ENCODE peak calls at places on chromosomes 6 and 20, in four cellular contexts. K, L, V and J are unnamed samples.

GRCh38 chr6:20169786-20170185 is 42.5 kb downstream of the MBOAT1 start:
- DNase-seq in L (no peak), K (no peak), V (no peak), J (no peak)

GRCh38 chr6:131949615-131949908 is 1.6 kb downstream of the CCN2 start:
- DNase-seq in K (peak; percentile 83), L (no peak), V (no peak), J (no peak)

GRCh38 chr6:92201618-92202017 is 1217.7 kb downstream of the EPHA7 start:
- DNase-seq in V (no peak), K (no peak), L (no peak), J (no peak)

GRCh38 chr20:25461766-25462165 is 54.3 kb downstream of the GINS1 start:
- DNase-seq in V (no peak), K (no peak), L (no peak), J (no peak)

GRCh38 chr6:116011520-116011919 is 49.2 kb downstream of the FRK start:
- DNase-seq in K (no peak), V (no peak), L (no peak), J (no peak)

GRCh38 chr6:110949679-110950285 is 8.7 kb upstream of the GTF3C6 start:
- DNase-seq in V (peak; percentile 29), K (no peak), L (no peak), J (no peak)

GRCh38 chr6:70998148-70998547 is 41.3 kb upstream of the B3GAT2 start:
- DNase-seq in K (no peak), L (no peak), V (no peak), J (no peak)

GRCh38 chr20:48047453-48047852 is 262.2 kb upstream of the SULF2 start:
- DNase-seq in L (no peak), K (no peak), V (no peak), J (no peak)

GRCh38 chr20:29497261-29497671 is 1760.2 kb upstream of the DEFB115 start:
- DNase-seq in L (peak; percentile 61), K (no peak), V (peak; percentile 91), J (no peak)

GRCh38 chr20:23142162-23143050 is 56.3 kb upstream of the CD93 start:
- DNase-seq in V (no peak), L (peak; percentile 67), K (no peak), J (no peak)

GRCh38 chr6:108598316-108598863 is 37.7 kb downstream of the FOXO3 start:
- DNase-seq in V (no peak), K (no peak), L (no peak), J (no peak)

GRCh38 chr6:85482206-85483040 is 32.5 kb downstream of the NT5E start:
- DNase-seq in V (no peak), L (no peak), K (peak; percentile 34), J (no peak)

GRCh38 chr6:135182120-135182992 is 1.2 kb downstream of the MYB start:
- DNase-seq in K (no peak), L (peak; percentile 75), V (peak; percentile 63), J (no peak)

GRCh38 chr6:34934516-34934915 is 45.5 kb downstream of the ANKS1A start:
- DNase-seq in V (no peak), K (no peak), L (peak; percentile 82), J (peak; percentile 71)

GRCh38 chr6:134607411-134607810 is 289.5 kb upstream of the SGK1 start:
- DNase-seq in V (no peak), L (no peak), K (no peak), J (no peak)

GRCh38 chr6:34771727-34772126 is 14.4 kb downstream of the SNRPC start:
- DNase-seq in K (no peak), V (no peak), L (no peak), J (no peak)

GRCh38 chr6:147043994-147044477 is 160.2 kb upstream of the STXBP5 start:
- DNase-seq in L (no peak), K (no peak), V (no peak), J (no peak)

GRCh38 chr20:62602550-62602949 is 39.8 kb upstream of the SLCO4A1 start:
- DNase-seq in K (no peak), L (peak; percentile 88), V (no peak), J (no peak)

GRCh38 chr6:41546866-41547798 is 951 bp downstream of the FOXP4 start:
- DNase-seq in L (peak; percentile 80), K (no peak), V (peak; percentile 80), J (peak; percentile 58)

GRCh38 chr6:5677219-5678000 is 329.3 kb downstream of the NRN1 start:
- DNase-seq in V (no peak), K (no peak), L (no peak), J (no peak)

GRCh38 chr6:35686873-35687557 is 1.7 kb downstream of the FKBP5 start:
- DNase-seq in K (no peak), V (no peak), L (no peak), J (no peak)

GRCh38 chr6:31864818-31865204 is 2.2 kb upstream of the NEU1 start:
- DNase-seq in K (no peak), V (no peak), L (no peak), J (no peak)

GRCh38 chr6:441126-441920 is 49.8 kb downstream of the IRF4 start:
- DNase-seq in L (no peak), K (no peak), V (no peak), J (no peak)

GRCh38 chr20:46545077-46545826 is 5.2 kb downstream of the OCSTAMP start:
- DNase-seq in L (no peak), K (no peak), V (no peak), J (no peak)

GRCh38 chr20:49618289-49618688 is 50.4 kb upstream of the PTGIS start:
- DNase-seq in K (no peak), L (no peak), V (no peak), J (no peak)

GRCh38 chr6:100461920-100462295 is 2.8 kb downstream of the SIM1 start:
- DNase-seq in L (no peak), K (no peak), V (no peak), J (no peak)

GRCh38 chr20:20820104-20820503 is 107.7 kb upstream of the RALGAPA2 start:
- DNase-seq in V (peak; percentile 47), L (no peak), K (no peak), J (no peak)
- TF ChIP-seq CTCF in V (peak; percentile 46), L (peak; percentile 47), K (no peak), J (peak; percentile 60)

GRCh38 chr6:105136433-105137350 is 43.1 kb downstream of the POPDC3 start:
- DNase-seq in L (peak; percentile 74), V (peak; percentile 97), K (peak; percentile 14), J (peak; percentile 53)
- TF ChIP-seq CTCF in L (peak; percentile 14), V (peak; percentile 35), K (peak; percentile 11), J (peak; percentile 19)

GRCh38 chr20:52937701-52938100 is 34.5 kb upstream of the TSHZ2 start:
- DNase-seq in K (no peak), L (no peak), V (no peak), J (no peak)
- TF ChIP-seq CTCF in K (no peak), L (no peak), V (no peak), J (no peak)

DNA sequence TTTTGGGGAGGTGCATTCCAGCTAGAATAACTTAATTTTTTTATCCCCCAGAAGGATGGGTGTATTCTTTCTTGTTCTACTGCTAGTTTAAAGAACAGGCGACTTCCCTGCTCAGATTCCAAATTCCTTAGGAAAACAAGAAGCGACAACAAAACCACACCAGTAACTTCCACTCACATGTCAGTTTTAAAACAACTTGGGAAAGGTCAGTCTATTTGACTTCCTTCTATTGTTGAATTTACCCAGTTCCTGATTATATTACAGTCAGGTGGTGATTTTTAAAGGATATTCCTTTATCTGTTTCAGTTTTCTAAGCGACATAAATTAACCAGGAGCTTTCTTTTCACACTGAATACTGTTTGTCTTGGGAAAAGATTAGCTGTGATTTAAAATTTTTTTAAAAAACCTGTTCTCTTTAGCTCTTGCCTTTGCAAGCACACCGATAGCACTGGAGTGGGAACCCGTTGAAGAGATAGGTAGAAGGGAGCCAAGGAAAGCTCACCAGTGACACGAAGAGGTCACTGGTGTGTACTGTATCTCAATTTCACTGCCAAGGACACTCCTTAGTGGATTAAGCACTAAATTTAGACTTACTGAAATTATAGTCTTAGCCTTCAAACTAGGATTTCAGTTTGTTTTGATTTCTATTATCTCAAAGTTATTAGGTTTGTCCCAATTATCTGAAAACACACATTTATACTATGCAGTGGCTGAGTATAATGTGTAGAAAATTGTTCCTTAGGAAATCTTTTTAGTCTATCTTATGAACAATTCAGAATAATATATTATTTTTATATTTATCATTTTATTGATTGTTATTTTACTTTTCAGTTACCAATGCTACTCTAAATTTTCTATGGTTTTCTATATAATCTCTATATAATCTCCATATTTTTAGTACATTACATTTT is 22.3 kb downstream of the MARCKS start:
- DNase-seq in V (peak; percentile 56), L (no peak), K (no peak), J (no peak)
- TF ChIP-seq CTCF in V (peak; percentile 89), L (peak; percentile 68), K (peak; percentile 79), J (no peak)

DNA sequence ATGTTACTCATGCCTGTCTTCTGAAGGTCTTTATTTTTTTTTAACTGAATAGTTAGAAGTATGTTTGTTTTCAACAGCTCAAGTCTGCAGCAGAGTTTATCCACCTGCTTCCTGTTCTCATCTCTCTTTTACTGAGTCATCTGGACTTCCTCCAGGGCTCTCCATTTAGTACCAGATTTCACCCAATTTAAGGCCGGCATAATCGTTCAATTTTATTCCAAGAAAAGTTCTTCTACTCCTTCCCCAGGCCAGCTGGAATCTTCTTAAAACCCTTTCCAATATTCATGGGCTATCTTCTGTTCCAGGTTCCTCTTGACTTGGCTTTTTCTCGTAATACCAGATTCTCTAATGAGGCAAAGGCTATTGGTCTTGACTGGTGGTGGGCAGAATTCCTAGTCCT is 79.0 kb upstream of the LAMA2 start:
- DNase-seq in K (no peak), L (no peak), V (no peak), J (no peak)
- TF ChIP-seq CTCF in K (no peak), L (no peak), V (no peak), J (no peak)